ENCODE peak calls at places on chromosomes 12 and 14, in eight cellular contexts. B is LNCaP clone FGC; I is endothelial cell; P is CD4-positive, alpha-beta T cell; S is activated B cell treated with CpG ODN at 0.5 μM for 24 hours; D is fibroblast of pulmonary artery; A is foreskin fibroblast; Y is astrocyte. F is an unnamed sample.

GRCh38 chr14:76716285-76716684 is 45.0 kb upstream of the VASH1 start:
- DNase-seq in Y (no peak), B (no peak), I (no peak), D (no peak), P (no peak), S (no peak), A (no peak), F (no peak)

GRCh38 chr14:102121567-102121966 is 18.1 kb upstream of the WDR20 start:
- DNase-seq in P (no peak), I (no peak), Y (no peak), S (no peak), A (no peak), D (no peak), B (no peak), F (no peak)

GRCh38 chr12:106955377-106956047 is at the start of gene TMEM263:
- DNase-seq in D (peak), P (peak), A (peak), S (peak), I (peak), Y (peak), B (peak), F (peak)

GRCh38 chr12:83042441-83043215 is 355.9 kb downstream of the TMTC2 start:
- DNase-seq in S (no peak), B (no peak), P (no peak), Y (peak), A (peak), D (peak), I (no peak), F (no peak)

GRCh38 chr12:70774055-70774454 is 136.8 kb upstream of the PTPRB start:
- DNase-seq in A (peak), D (peak), S (no peak), Y (no peak), B (no peak), I (no peak), P (no peak), F (no peak)

GRCh38 chr12:114038962-114039361 is 72.8 kb upstream of the RBM19 start:
- DNase-seq in A (no peak), Y (no peak), I (no peak), B (no peak), S (no peak), P (no peak), D (no peak), F (no peak)

GRCh38 chr12:49889361-49890095 is 14.2 kb downstream of the FAIM2 start:
- DNase-seq in I (no peak), S (no peak), Y (no peak), P (no peak), A (no peak), B (no peak), D (no peak), F (no peak)

GRCh38 chr12:51926718-51927117 is 19.4 kb downstream of the ACVRL1 start:
- DNase-seq in Y (no peak), D (peak), S (no peak), P (peak), I (peak), B (no peak), A (peak), F (no peak)

GRCh38 chr12:103965255-103965589 is 450 bp upstream of the TDG start:
- DNase-seq in P (no peak), I (no peak), S (no peak), D (no peak), A (no peak), B (no peak), Y (no peak), F (no peak)

GRCh38 chr14:100673085-100673806 is 53.4 kb upstream of the DLK1 start:
- DNase-seq in D (no peak), P (no peak), Y (no peak), B (peak), A (no peak), I (peak), S (no peak), F (no peak)

GRCh38 chr14:81710232-81710845 is 176.7 kb upstream of the SEL1L start:
- DNase-seq in A (peak), Y (no peak), I (peak), D (peak), P (no peak), B (no peak), S (no peak), F (no peak)

GRCh38 chr14:87409401-87409800 is 583.6 kb downstream of the GALC start:
- DNase-seq in P (no peak), A (peak), D (no peak), B (no peak), I (no peak), S (no peak), Y (peak), F (no peak)

GRCh38 chr14:103031956-103032355 is 25.4 kb downstream of the CDC42BPB start:
- DNase-seq in Y (no peak), I (peak), D (no peak), P (no peak), S (no peak), A (peak), B (no peak), F (no peak)

GRCh38 chr12:111180830-111181726 is 187.8 kb downstream of the PHETA1 start:
- DNase-seq in Y (no peak), S (no peak), B (no peak), A (peak), D (peak), P (no peak), I (no peak), F (no peak)

DNA sequence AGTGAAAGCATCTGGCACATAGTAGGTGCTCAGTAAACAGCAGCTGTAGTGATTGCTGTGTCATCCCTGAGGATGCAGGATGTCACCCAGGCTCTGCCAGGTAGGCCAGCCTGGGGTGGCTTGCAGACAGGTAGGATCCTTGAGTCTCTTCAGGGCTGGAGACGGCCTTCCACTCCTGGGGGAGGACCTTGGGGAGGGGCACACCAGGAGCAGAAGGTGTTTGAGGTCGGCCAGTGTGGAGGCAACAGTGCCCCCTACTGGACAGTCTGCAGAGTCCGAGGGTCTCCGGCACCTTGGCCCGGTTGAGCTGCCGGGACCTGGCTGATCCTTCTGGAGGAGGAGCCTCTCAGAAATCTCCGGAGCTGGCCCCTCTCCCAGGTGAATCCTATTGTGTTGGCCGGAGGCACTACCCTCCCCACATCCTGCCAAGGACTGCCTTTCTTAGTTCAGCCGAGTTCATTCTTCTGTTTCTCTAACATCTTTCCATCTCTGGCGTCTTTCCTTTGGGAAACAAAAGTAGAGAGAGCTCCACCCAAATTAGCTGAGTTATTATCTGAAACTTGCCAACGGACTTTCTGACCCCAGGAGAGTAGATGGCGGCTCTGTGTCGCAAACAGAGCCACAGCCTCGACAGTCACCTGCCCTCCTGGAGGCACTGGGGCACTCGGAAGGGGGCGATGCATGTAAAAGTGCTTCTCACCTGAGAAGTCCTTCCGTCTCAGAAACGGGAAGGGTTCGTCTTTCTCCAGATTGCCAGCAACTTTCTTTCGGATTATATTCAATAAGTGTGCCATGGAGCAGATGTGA is 41.9 kb upstream of the CLMN start:
- DNase-seq in Y (no peak), D (peak), B (peak), A (no peak), S (peak), I (peak), P (peak), F (peak)
- TF ChIP-seq CTCF in Y (peak), D (peak), B (peak), A (no peak), S (no peak), I (peak), P (peak), F (peak)

DNA sequence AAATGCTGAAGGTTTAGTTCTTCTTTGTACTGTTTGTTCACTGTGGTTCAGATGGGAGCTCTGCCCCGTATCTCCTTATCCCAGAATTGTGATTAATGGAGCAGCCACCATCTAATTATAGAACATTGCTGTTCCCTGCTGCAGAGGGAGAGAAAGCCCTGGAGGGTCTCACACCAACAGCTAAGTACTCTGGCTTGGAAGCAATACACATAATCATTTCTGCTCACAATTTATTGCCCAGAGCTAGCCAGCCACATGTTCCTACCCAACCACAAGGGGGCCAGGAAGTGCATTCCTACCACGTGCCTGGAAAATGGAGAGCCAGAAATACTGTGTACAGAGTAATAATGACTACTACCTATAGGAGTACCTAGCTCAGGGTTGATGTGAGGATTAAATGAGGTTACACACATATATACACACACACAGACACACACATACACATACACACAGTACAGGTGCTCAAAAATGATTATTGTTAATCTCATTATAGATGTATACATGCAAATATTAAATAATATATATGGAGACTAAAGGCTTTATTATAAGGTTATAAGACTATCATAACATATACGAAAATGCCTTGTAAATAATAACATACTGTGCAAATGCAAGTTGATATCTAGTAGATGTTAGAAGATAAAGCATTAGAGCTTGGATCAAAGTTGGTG is 22.3 kb downstream of the MSRB3 start:
- DNase-seq in Y (no peak), A (peak), D (peak), P (no peak), I (peak), S (no peak), B (no peak), F (no peak)
- TF ChIP-seq CTCF in Y (peak), A (peak), D (peak), P (no peak), I (peak), S (no peak), B (peak), F (no peak)

GRCh38 chr12:72264548-72265175 is 7.5 kb upstream of the TRHDE start:
- DNase-seq in Y (no peak), I (no peak), P (no peak), A (peak), B (peak), S (no peak), D (peak), F (no peak)
- TF ChIP-seq CTCF in Y (peak), I (peak), P (no peak), A (peak), B (peak), S (no peak), D (peak), F (peak)

GRCh38 chr12:127728729-127729128 is 538.2 kb upstream of the TMEM132C start:
- DNase-seq in P (no peak), S (no peak), A (no peak), Y (no peak), B (no peak), I (no peak), D (no peak), F (no peak)
- TF ChIP-seq CTCF in P (no peak), S (no peak), A (no peak), Y (no peak), B (no peak), I (no peak), D (no peak), F (no peak)

GRCh38 chr14:23528555-23528954 is 23.0 kb downstream of the ZFHX2 start:
- DNase-seq in A (peak), D (no peak), Y (no peak), S (no peak), P (no peak), B (no peak), I (no peak), F (no peak)
- TF ChIP-seq CTCF in A (peak), D (peak), Y (peak), S (no peak), P (no peak), B (peak), I (peak), F (no peak)